ENCODE peak calls at places on chromosome 6, in ten cellular contexts. L, E, Q, U, S, T, F, R, G and P are unnamed samples.

GRCh38 chr6:130381459-130382380 is 15.9 kb downstream of the TMEM200A start:
- DNase-seq in L (no peak), E (no peak), Q (no peak), U (no peak), S (peak), T (no peak), F (no peak), R (peak), G (no peak), P (no peak)

GRCh38 chr6:15157479-15157878 is 88.4 kb upstream of the JARID2 start:
- DNase-seq in L (no peak), E (no peak), Q (no peak), U (no peak), S (no peak), T (no peak), F (no peak), R (no peak), G (no peak), P (no peak)

GRCh38 chr6:126720326-126720725 is 380.4 kb downstream of the CENPW start:
- DNase-seq in L (no peak), E (peak), Q (no peak), U (no peak), S (peak), T (peak), F (no peak), R (no peak), G (no peak), P (no peak)

GRCh38 chr6:14630136-14630535 is 512.6 kb downstream of the CD83 start:
- DNase-seq in L (peak), E (no peak), Q (no peak), U (no peak), S (no peak), T (no peak), F (no peak), R (no peak), G (no peak), P (no peak)

GRCh38 chr6:89239338-89239737 is 22.2 kb upstream of the GABRR1 start:
- DNase-seq in L (no peak), E (no peak), Q (peak), U (no peak), S (peak), T (no peak), F (peak), R (peak), G (no peak), P (no peak)

GRCh38 chr6:1995521-1996110 is 249.8 kb downstream of the GMDS start:
- DNase-seq in L (no peak), E (peak), Q (no peak), U (no peak), S (no peak), T (peak), F (no peak), R (peak), G (no peak), P (peak)

GRCh38 chr6:127641905-127642304 is 64.9 kb downstream of the C6orf58 start:
- DNase-seq in L (peak), E (peak), Q (peak), U (peak), S (peak), T (peak), F (no peak), R (peak), G (peak), P (peak)

GRCh38 chr6:96899019-96899418 is 1.3 kb upstream of the NDUFAF4 start:
- DNase-seq in L (peak), E (peak), Q (no peak), U (peak), S (peak), T (peak), F (no peak), R (peak), G (no peak), P (peak)

GRCh38 chr6:15462717-15463525 is 199.9 kb downstream of the DTNBP1 start:
- DNase-seq in L (no peak), E (peak), Q (no peak), U (no peak), S (no peak), T (peak), F (no peak), R (no peak), G (no peak), P (no peak)

GRCh38 chr6:168937061-168937460 is 316.6 kb downstream of the THBS2 start:
- DNase-seq in L (no peak), E (peak), Q (no peak), U (peak), S (no peak), T (peak), F (no peak), R (no peak), G (no peak), P (no peak)

GRCh38 chr6:134074151-134074712 is 21.8 kb upstream of the SLC2A12 start:
- DNase-seq in L (peak), E (peak), Q (peak), U (no peak), S (no peak), T (no peak), F (no peak), R (no peak), G (peak), P (no peak)

GRCh38 chr6:165886169-165886568 is 223.1 kb upstream of the PDE10A start:
- DNase-seq in L (no peak), E (no peak), Q (no peak), U (no peak), S (no peak), T (no peak), F (no peak), R (no peak), G (no peak), P (no peak)

GRCh38 chr6:106084106-106084963 is 1.8 kb upstream of the PRDM1 start:
- DNase-seq in L (peak), E (peak), Q (peak), U (peak), S (peak), T (peak), F (peak), R (peak), G (peak), P (peak)

GRCh38 chr6:39493717-39494116 is 171.2 kb upstream of the KCNK16 start:
- DNase-seq in L (no peak), E (no peak), Q (no peak), U (no peak), S (no peak), T (no peak), F (no peak), R (no peak), G (no peak), P (no peak)
- TF ChIP-seq CTCF in L (no peak), E (no peak), Q (no peak), U (no peak), S (no peak), T (no peak), F (no peak), R (no peak), G (no peak), P (no peak)

GRCh38 chr6:35049885-35050284 is 91.3 kb downstream of the TCP11 start:
- DNase-seq in L (no peak), E (peak), Q (no peak), U (no peak), S (no peak), T (peak), F (peak), R (no peak), G (no peak), P (no peak)

GRCh38 chr6:35047265-35048011 is 93.7 kb downstream of the TCP11 start:
- DNase-seq in L (no peak), E (peak), Q (no peak), U (no peak), S (peak), T (peak), F (no peak), R (no peak), G (no peak), P (no peak)

GRCh38 chr6:35048031-35048613 is 93.0 kb downstream of the TCP11 start:
- DNase-seq in L (peak), E (peak), Q (peak), U (no peak), S (no peak), T (no peak), F (no peak), R (no peak), G (no peak), P (no peak)

GRCh38 chr6:35049346-35049745 is 91.8 kb downstream of the TCP11 start:
- DNase-seq in L (no peak), E (no peak), Q (no peak), U (no peak), S (no peak), T (no peak), F (no peak), R (no peak), G (no peak), P (no peak)

DNA sequence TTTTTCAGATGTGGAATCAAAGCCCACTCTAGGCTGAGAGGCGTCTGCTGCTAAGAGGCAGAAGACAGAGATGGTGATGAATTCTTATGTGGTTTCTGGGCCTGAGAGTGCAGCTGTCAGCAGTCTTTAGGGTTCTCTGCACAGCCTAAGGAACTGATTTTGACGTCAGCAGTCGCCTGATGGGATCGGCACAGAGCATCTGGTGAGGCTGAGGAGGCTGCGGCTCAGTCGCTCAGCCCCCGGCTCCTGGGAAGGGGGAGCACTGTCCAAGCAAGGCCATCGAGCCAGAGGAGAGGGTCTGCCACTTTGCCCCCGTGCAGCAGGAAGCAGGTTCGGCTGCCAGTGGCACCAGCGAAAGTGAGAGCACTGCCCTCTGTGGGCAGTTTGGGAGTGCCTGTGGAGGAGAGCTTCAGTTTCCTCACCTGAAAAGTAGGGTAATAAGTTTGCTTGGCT is 92.5 kb downstream of the TCP11 start:
- DNase-seq in L (peak), E (peak), Q (peak), U (no peak), S (peak), T (peak), F (no peak), R (peak), G (no peak), P (no peak)
- H2AFZ ChIP-seq in L (peak), E (no peak), Q (no peak), U (no peak), S (peak), T (peak), F (no peak), R (no peak), G (no peak), P (no peak)

GRCh38 chr6:42419490-42420280 is 32.0 kb downstream of the TRERF1 start:
- DNase-seq in L (no peak), E (no peak), Q (no peak), U (no peak), S (no peak), T (no peak), F (no peak), R (no peak), G (no peak), P (no peak)
- TF ChIP-seq CTCF in L (peak), E (no peak), Q (peak), U (peak), S (no peak), T (no peak), F (peak), R (peak), G (no peak), P (peak)

DNA sequence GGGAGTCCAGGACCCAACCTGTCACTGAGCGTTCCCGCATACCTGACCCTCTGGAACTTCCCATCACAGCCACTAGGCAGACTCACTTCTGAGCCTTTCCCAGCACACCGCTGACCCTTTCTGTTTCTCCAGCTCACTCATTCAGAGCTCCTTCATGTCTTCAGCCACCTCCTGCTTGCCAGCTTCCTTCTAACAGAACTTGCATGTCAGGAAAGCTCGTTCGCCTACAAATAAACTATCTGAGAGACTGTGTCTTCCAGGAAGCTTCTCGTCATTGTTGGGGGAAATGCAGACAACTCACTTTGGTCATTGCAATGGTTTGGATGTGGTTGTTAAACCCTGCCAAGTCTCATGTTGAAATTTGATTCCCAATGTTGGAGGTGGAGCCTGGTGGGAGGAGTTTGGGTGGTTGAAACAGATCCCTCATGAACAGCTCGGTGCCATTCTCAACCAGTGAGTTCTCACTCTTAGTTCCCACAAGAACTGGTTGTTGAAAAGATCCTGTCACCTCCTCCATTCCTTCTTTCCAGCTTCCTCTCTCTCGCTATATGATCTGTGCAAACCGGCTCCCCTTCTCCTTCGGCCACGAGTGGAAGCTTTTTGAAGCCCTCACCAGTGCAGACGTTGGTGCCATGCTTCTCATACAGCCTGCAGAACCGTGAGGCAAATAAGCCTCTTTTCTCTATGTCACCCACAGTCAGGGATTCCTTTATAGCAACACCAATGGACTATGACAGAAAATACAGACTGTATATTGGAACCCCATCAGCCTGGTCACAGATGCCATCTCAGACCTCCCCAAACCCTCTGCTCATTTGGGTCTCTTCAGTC is 1.4 kb upstream of the MUC21 start:
- DNase-seq in L (peak), E (peak), Q (peak), U (peak), S (no peak), T (peak), F (peak), R (no peak), G (no peak), P (no peak)
- H2AFZ ChIP-seq in L (peak), E (peak), Q (peak), U (peak), S (no peak), T (peak), F (peak), R (no peak), G (peak), P (peak)

GRCh38 chr6:5749016-5749665 is 257.6 kb downstream of the NRN1 start:
- DNase-seq in L (no peak), E (no peak), Q (no peak), U (no peak), S (no peak), T (no peak), F (no peak), R (no peak), G (no peak), P (no peak)

GRCh38 chr6:5745081-5745480 is 261.6 kb downstream of the NRN1 start:
- DNase-seq in L (no peak), E (no peak), Q (no peak), U (no peak), S (no peak), T (no peak), F (no peak), R (no peak), G (no peak), P (no peak)

GRCh38 chr6:5744497-5744896 is 262.2 kb downstream of the NRN1 start:
- DNase-seq in L (no peak), E (no peak), Q (no peak), U (no peak), S (no peak), T (no peak), F (no peak), R (no peak), G (no peak), P (no peak)

GRCh38 chr6:5747379-5747778 is 259.3 kb downstream of the NRN1 start:
- DNase-seq in L (no peak), E (no peak), Q (no peak), U (no peak), S (no peak), T (no peak), F (no peak), R (no peak), G (no peak), P (no peak)

DNA sequence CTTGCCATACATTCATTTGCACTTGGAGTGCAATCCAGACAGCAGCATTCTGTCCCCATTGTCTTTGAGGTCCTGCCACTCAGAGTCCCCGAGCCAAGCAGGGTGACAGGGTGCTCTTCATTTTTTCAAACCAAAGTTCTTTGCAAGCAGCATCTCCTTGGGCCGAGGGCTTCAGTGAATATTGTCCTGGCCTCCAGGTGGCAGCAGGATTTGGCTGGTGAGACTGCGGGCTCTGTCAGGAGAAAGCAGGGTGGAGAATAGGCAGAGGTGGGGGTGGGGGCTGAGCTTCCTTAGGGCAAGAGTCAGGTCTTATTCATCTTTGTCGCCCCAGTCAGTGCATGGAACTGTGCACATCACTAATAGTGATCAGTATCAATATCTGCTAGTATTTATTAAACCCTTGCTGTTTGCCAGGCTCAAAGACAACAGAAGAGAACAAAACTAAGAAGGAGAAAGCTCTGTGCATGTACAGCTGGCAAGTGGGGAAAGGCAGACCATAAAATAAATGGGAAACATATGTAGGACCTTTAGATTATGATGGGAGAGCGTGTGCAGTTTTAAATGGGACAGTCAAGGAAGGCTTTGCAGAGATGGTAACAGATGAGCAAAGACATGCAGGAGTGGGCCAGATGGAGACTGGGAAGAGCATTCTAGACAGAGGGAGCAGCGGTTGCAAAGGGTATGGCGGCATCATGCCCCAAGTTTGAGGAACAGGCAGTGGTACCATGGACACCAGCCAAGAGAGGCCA is 260.2 kb downstream of the NRN1 start:
- DNase-seq in L (peak), E (no peak), Q (peak), U (no peak), S (no peak), T (no peak), F (no peak), R (no peak), G (peak), P (no peak)
- TF ChIP-seq CTCF in L (peak), E (peak), Q (peak), U (no peak), S (peak), T (no peak), F (peak), R (peak), G (peak), P (peak)